ENCODE peak calls at places on chromosomes 5 and 9, in ten cellular contexts. L is neuronal stem cell; H is A549; F is heart right ventricle; U is MM.1S; X is CD4-positive, CD25-positive, alpha-beta regulatory T cell; E is naive thymus-derived CD4-positive, alpha-beta T cell; C is IMR-90; N is tibial artery; Q is endothelial cell of umbilical vein. W is an unnamed sample. For H3K4me1, the result is how much of the 10 kb centered on the place peaks cover.

GRCh38 chr5:1152156-1152555 is 40.3 kb upstream of the SLC12A7 start:
- DNase-seq in L (no peak), N (no peak), E (no peak), X (no peak), C (no peak), U (peak), Q (no peak), F (peak), H (no peak), W (no peak)

GRCh38 chr9:124011460-124012301 is at the start of gene LHX2:
- DNase-seq in U (peak), L (peak), F (peak), X (no peak), Q (peak), E (no peak), H (peak), N (peak), C (peak), W (peak)

GRCh38 chr9:21505425-21506179 is 23.5 kb upstream of the IFNE start:
- DNase-seq in H (no peak), C (peak), L (no peak), X (no peak), U (no peak), E (no peak), Q (no peak), F (no peak), N (no peak), W (no peak)

GRCh38 chr5:170280090-170280493 is 17.5 kb downstream of the LCP2 start:
- DNase-seq in Q (no peak), L (peak), E (no peak), N (no peak), C (no peak), U (no peak), F (no peak), H (no peak), X (no peak), W (no peak)

GRCh38 chr9:128892223-128892892 is 10.4 kb downstream of the LRRC8A start:
- DNase-seq in H (peak), E (no peak), Q (peak), F (peak), U (no peak), L (no peak), X (no peak), N (peak), C (peak), W (peak)

GRCh38 chr5:150945947-150946346 is 41.2 kb upstream of the ZNF300 start:
- DNase-seq in F (no peak), C (no peak), E (no peak), X (no peak), N (no peak), H (no peak), L (no peak), Q (no peak), U (no peak), W (no peak)

GRCh38 chr5:60872892-60873291 is 28.8 kb upstream of the ELOVL7 start:
- DNase-seq in E (no peak), Q (no peak), H (no peak), N (no peak), C (no peak), L (no peak), F (no peak), X (no peak), U (no peak), W (no peak)

GRCh38 chr5:124745367-124746251 is 830 bp downstream of the ZNF608 start:
- DNase-seq in Q (peak), U (no peak), E (no peak), C (peak), F (no peak), H (no peak), L (no peak), X (no peak), N (no peak), W (peak)

GRCh38 chr9:106403081-106403480 is 459.9 kb upstream of the ZNF462 start:
- DNase-seq in E (no peak), F (no peak), H (peak), X (no peak), N (no peak), L (no peak), U (no peak), C (no peak), Q (no peak), W (no peak)

GRCh38 chr9:127923771-127924170 is 6.8 kb downstream of the PIP5KL1 start:
- DNase-seq in L (no peak), Q (no peak), H (peak), X (no peak), C (peak), F (no peak), U (no peak), N (no peak), E (no peak), W (no peak)

GRCh38 chr5:132103969-132104391 is 30.4 kb downstream of the CSF2 start:
- DNase-seq in F (no peak), E (no peak), L (no peak), C (no peak), H (no peak), Q (peak), N (no peak), U (peak), X (no peak), W (no peak)

GRCh38 chr9:126805546-126806262 is 864 bp downstream of the ZBTB43 start:
- DNase-seq in H (peak), U (peak), L (no peak), N (no peak), C (peak), Q (peak), F (peak), E (peak), X (peak), W (peak)

GRCh38 chr9:88680505-88681160 is 145.7 kb downstream of the NXNL2 start:
- DNase-seq in L (no peak), C (peak), U (no peak), H (no peak), Q (no peak), E (no peak), N (no peak), X (no peak), F (no peak), W (no peak)

GRCh38 chr5:130102995-130103394 is 198.7 kb downstream of the CHSY3 start:
- DNase-seq in H (no peak), N (no peak), X (no peak), Q (no peak), F (no peak), L (no peak), C (no peak), U (peak), E (no peak), W (no peak)

GRCh38 chr5:135466178-135467050 is 14.3 kb upstream of the TIFAB start:
- DNase-seq in C (peak), N (peak), X (no peak), L (peak), Q (peak), F (peak), H (peak), U (peak), E (peak), W (peak)

GRCh38 chr9:1216532-1216931 is 166.4 kb downstream of the DMRT2 start:
- DNase-seq in U (no peak), E (no peak), X (no peak), H (no peak), Q (no peak), L (no peak), N (no peak), F (no peak), C (peak), W (no peak)

GRCh38 chr5:120599576-120599975 is 135.5 kb downstream of the PRR16 start:
- DNase-seq in H (no peak), Q (no peak), C (peak), L (no peak), X (no peak), U (peak), F (no peak), E (no peak), N (no peak), W (no peak)

GRCh38 chr5:125372694-125373621 is 626.5 kb upstream of the ZNF608 start:
- DNase-seq in E (no peak), N (no peak), U (no peak), H (no peak), F (no peak), C (peak), X (no peak), L (peak), Q (peak), W (no peak)

GRCh38 chr9:111147021-111147420 is 108.8 kb upstream of the LPAR1 start:
- DNase-seq in Q (no peak), N (no peak), X (no peak), L (no peak), C (no peak), F (no peak), H (no peak), U (no peak), E (no peak), W (no peak)

GRCh38 chr5:154728884-154729283 is 26.3 kb upstream of the LARP1 start:
- DNase-seq in L (no peak), F (no peak), E (no peak), Q (no peak), N (no peak), H (no peak), C (no peak), X (no peak), U (no peak), W (no peak)

GRCh38 chr9:128121924-128122808 is 5.4 kb downstream of the PTGES2 start:
- DNase-seq in C (no peak), N (peak), F (peak), Q (no peak), X (no peak), U (no peak), L (no peak), H (no peak), E (no peak), W (no peak)

GRCh38 chr9:71793386-71794105 is 25.2 kb upstream of the CEMIP2 start:
- DNase-seq in F (no peak), L (peak), H (peak), E (no peak), X (no peak), N (no peak), Q (no peak), U (no peak), C (peak), W (no peak)

GRCh38 chr5:11560915-11561697 is 343.1 kb downstream of the CTNND2 start:
- DNase-seq in C (no peak), H (no peak), E (no peak), F (no peak), U (no peak), X (no peak), Q (no peak), L (no peak), N (no peak), W (no peak)

GRCh38 chr5:140311011-140311467 is 8.1 kb upstream of the PFDN1 start:
- DNase-seq in C (peak), X (no peak), F (no peak), E (no peak), L (no peak), U (no peak), N (no peak), Q (peak), H (peak), W (peak)

GRCh38 chr5:73374520-73375235 is 73.9 kb downstream of the FOXD1 start:
- DNase-seq in F (no peak), Q (no peak), E (no peak), C (peak), X (no peak), U (no peak), H (peak), L (no peak), N (no peak), W (no peak)

GRCh38 chr9:108612510-108612909 is 243.3 kb downstream of the ACTL7B start:
- DNase-seq in F (no peak), N (no peak), L (no peak), E (no peak), H (no peak), Q (no peak), X (no peak), U (no peak), C (no peak), W (no peak)

GRCh38 chr9:72363908-72364678 is 915 bp downstream of the ZFAND5 start:
- DNase-seq in E (peak), C (peak), H (peak), L (peak), N (peak), Q (peak), X (peak), U (peak), F (peak), W (peak)

GRCh38 chr9:119273984-119274665 is 95.1 kb downstream of the BRINP1 start:
- DNase-seq in H (no peak), C (no peak), U (no peak), N (no peak), Q (no peak), X (no peak), L (no peak), E (no peak), F (no peak), W (no peak)

GRCh38 chr5:91307023-91307422 is 76.1 kb downstream of the ARRDC3 start:
- DNase-seq in F (peak), N (peak), H (peak), U (no peak), X (no peak), Q (no peak), L (no peak), C (peak), E (no peak), W (no peak)

GRCh38 chr5:17802256-17802655 is 168.0 kb downstream of the TAF11L14 start:
- DNase-seq in N (no peak), X (no peak), L (peak), H (no peak), U (no peak), Q (no peak), C (no peak), E (no peak), F (no peak), W (no peak)

GRCh38 chr5:150603052-150603451 is 37.4 kb upstream of the SYNPO start:
- DNase-seq in L (no peak), N (no peak), F (peak), C (no peak), U (no peak), X (no peak), H (no peak), E (no peak), Q (no peak), W (no peak)

GRCh38 chr5:84287964-84288363 is 96.7 kb downstream of the EDIL3 start:
- DNase-seq in U (peak), L (no peak), C (peak), H (peak), Q (peak), E (no peak), N (no peak), X (no peak), F (no peak), W (no peak)

GRCh38 chr9:123651273-123651672 is 278.7 kb downstream of the DENND1A start:
- DNase-seq in N (no peak), C (no peak), F (no peak), Q (no peak), H (no peak), E (no peak), X (no peak), U (no peak), L (no peak), W (peak)

GRCh38 chr9:19320495-19320894 is 59.5 kb downstream of the RPS6 start:
- DNase-seq in Q (no peak), F (no peak), H (no peak), U (no peak), C (no peak), E (no peak), N (no peak), X (no peak), L (no peak), W (no peak)

GRCh38 chr5:95884021-95884333 is 61.5 kb upstream of the GLRX start:
- DNase-seq in N (no peak), X (no peak), H (no peak), C (peak), F (no peak), L (no peak), U (no peak), Q (no peak), E (no peak), W (no peak)

GRCh38 chr9:114207034-114207815 is 51.9 kb downstream of the COL27A1 start:
- DNase-seq in C (peak), L (peak), U (no peak), N (peak), E (no peak), H (peak), X (no peak), F (peak), Q (no peak), W (no peak)

DNA sequence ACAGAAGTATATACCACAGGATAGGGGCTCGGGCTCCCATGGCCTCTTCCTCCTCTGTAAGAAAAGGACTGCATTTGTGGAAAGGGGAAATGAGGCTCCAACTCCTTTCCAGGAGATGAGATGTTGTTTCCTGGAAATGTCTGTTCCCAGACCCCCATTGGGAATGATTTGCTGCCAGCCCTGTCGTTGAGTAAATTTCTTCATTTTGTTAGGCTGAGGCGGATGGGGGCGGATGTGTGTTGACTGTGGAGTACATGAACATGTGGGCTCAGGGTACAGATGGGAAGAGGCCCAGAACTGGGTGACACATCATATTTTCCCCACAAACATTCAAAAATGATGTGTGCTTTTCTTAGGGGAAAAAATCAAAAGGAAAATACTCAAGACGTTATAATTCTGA is 28.8 kb upstream of the TNFAIP8 start:
- DNase-seq in X (no peak), L (no peak), U (no peak), F (no peak), C (peak), H (no peak), N (no peak), E (no peak), Q (no peak), W (no peak)
- H3K4me1 ChIP-seq in X (half or more), L (under half), U (half or more), F (under half), C (under half), H (half or more), N (half or more), E (half or more), Q (under half), W (under half)

DNA sequence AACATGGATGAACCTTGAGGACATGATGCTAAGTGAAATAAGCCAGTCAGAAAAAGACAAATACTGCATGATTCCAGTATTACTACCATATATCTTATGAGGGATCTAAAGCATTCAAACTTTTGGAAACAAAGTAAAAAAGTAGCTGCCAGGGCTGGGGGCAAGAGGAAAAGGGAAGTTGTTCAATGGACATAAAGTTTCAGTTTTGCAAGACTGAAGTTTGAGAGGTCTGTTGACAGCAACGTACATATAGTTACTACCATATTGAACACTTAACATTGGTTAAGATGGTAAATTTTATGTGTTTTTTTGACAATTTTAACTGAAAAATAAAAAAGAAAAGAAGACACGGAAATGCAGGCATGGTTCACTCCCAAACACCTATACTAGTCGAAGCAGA is 77.6 kb downstream of the MAPKAP1 start:
- DNase-seq in C (no peak), H (no peak), N (no peak), Q (no peak), L (no peak), F (no peak), U (no peak), E (no peak), X (no peak), W (no peak)
- H3K27ac ChIP-seq in C (no peak), H (no peak), N (no peak), Q (no peak), L (no peak), F (no peak), U (no peak), E (no peak), X (no peak), W (no peak)

DNA sequence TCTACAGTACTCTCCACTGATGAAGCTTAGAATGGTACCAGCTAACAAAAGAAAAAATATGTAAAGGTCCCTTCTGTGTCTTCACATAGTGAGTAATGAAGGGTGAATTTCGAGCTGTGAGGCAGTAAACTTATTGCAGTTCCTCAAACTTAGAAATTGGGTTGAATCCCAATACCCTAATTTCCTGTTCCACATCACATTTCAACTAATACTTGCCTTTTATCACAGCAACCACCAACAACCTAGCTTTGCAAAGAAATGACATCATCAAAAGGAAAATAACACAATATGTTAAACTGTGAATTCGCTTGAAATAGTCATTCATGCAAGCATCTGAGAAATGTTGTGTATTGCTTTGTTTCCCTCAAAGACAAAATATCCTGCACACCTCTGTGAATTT is 9.4 kb upstream of the TNFAIP8 start:
- DNase-seq in E (no peak), X (no peak), L (no peak), C (no peak), U (no peak), Q (no peak), F (no peak), H (no peak), N (no peak), W (no peak)
- H3K4me1 ChIP-seq in E (half or more), X (half or more), L (under half), C (under half), U (half or more), Q (under half), F (under half), H (under half), N (under half), W (under half)

GRCh38 chr5:127706691-127707090 is 3.5 kb downstream of the CCDC192 start:
- DNase-seq in U (no peak), C (no peak), E (no peak), N (no peak), H (no peak), L (no peak), F (no peak), Q (no peak), X (no peak), W (no peak)
- H3K27ac ChIP-seq in U (no peak), C (no peak), E (no peak), N (peak), H (no peak), L (no peak), F (peak), Q (no peak), X (no peak), W (no peak)

GRCh38 chr5:55438931-55439477 is 95.8 kb downstream of the PLPP1 start:
- DNase-seq in E (no peak), X (no peak), H (peak), Q (no peak), C (peak), L (no peak), N (peak), U (no peak), F (no peak), W (no peak)
- H3K4me1 ChIP-seq in E (under half), X (under half), H (under half), Q (under half), C (under half), L (under half), N (half or more), U (under half), F (half or more), W (under half)

DNA sequence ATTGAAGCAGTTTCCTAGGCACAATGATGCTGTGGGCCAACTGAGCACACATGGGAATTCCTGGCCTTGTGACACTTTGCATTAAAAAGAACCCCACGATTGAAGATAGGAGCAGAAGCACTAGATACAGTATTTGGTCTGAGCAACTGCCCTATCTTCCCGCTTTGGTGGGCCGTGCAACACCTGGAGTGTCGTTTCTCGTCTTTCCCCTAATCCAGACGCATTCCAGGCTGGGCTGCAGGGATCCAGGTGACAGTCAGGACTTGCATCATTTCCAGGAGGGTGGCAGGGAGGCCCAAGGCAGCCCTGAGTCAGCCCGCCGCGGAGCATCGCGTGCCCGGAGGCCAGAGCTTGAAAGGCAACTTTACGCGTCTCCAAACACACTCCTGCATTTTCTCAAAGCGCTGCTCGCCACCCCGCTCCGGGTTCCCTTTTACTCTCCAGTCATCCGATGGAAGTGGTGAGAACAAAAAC is 719 bp upstream of the STC2 start:
- DNase-seq in N (no peak), E (peak), C (peak), F (no peak), U (no peak), Q (peak), H (peak), X (no peak), L (no peak), W (no peak)
- H3K27ac ChIP-seq in N (peak), E (no peak), C (peak), F (peak), U (no peak), Q (peak), H (peak), X (no peak), L (no peak), W (no peak)